ENCODE peak calls at places on chromosome 21, in nine cellular contexts. A, Y, P, H, I, Z, G, Q and S are unnamed samples.

GRCh38 chr21:27269646-27270045 is 302.8 kb upstream of the ADAMTS5 start:
- DNase-seq in A (peak), Y (peak), P (no peak), H (peak), I (peak), Z (no peak), G (no peak), Q (no peak), S (no peak)

GRCh38 chr21:13937236-13937635 is 273.5 kb downstream of the LIPI start:
- DNase-seq in A (no peak), Y (no peak), P (no peak), H (no peak), I (no peak), Z (no peak), G (no peak), Q (no peak), S (no peak)

GRCh38 chr21:19321688-19322087 is 918.1 kb upstream of the TMPRSS15 start:
- DNase-seq in A (no peak), Y (no peak), P (no peak), H (no peak), I (no peak), Z (no peak), G (no peak), Q (no peak), S (no peak)

GRCh38 chr21:41361053-41361785 is 608 bp upstream of the MX2 start:
- DNase-seq in A (no peak), Y (no peak), P (no peak), H (no peak), I (no peak), Z (no peak), G (no peak), Q (no peak), S (no peak)

GRCh38 chr21:28334407-28334806 is 658.3 kb downstream of the LTN1 start:
- DNase-seq in A (peak), Y (no peak), P (no peak), H (no peak), I (peak), Z (no peak), G (no peak), Q (no peak), S (no peak)

GRCh38 chr21:29725025-29725736 is 214.6 kb downstream of the GRIK1 start:
- DNase-seq in A (no peak), Y (no peak), P (no peak), H (no peak), I (no peak), Z (no peak), G (no peak), Q (no peak), S (no peak)

GRCh38 chr21:41411449-41412089 is 14.5 kb upstream of the MX1 start:
- DNase-seq in A (peak), Y (no peak), P (peak), H (no peak), I (peak), Z (peak), G (no peak), Q (no peak), S (no peak)

GRCh38 chr21:42366292-42367010 is at the start of gene TFF1:
- DNase-seq in A (peak), Y (peak), P (no peak), H (no peak), I (no peak), Z (peak), G (no peak), Q (no peak), S (peak)

GRCh38 chr21:29849735-29850176 is 90.0 kb downstream of the GRIK1 start:
- DNase-seq in A (peak), Y (peak), P (no peak), H (peak), I (peak), Z (peak), G (peak), Q (no peak), S (peak)

GRCh38 chr21:9763306-9763705 is 758.1 kb upstream of the TPTE start:
- DNase-seq in A (no peak), Y (no peak), P (no peak), H (no peak), I (no peak), Z (no peak), G (no peak), Q (no peak), S (no peak)

GRCh38 chr21:22575165-22575584 is 1577.0 kb downstream of the NCAM2 start:
- DNase-seq in A (no peak), Y (no peak), P (no peak), H (peak), I (no peak), Z (no peak), G (peak), Q (no peak), S (no peak)

GRCh38 chr21:28627261-28627660 is 365.4 kb downstream of the LTN1 start:
- DNase-seq in A (no peak), Y (no peak), P (no peak), H (no peak), I (peak), Z (no peak), G (no peak), Q (no peak), S (no peak)

GRCh38 chr21:25872271-25872670 is 137.5 kb downstream of the GABPA start:
- DNase-seq in A (no peak), Y (no peak), P (no peak), H (no peak), I (no peak), Z (no peak), G (no peak), Q (no peak), S (no peak)
- TF ChIP-seq CTCF in A (no peak), Y (no peak), P (no peak), H (no peak), I (no peak), Z (no peak), G (no peak), Q (no peak), S (no peak)

GRCh38 chr21:34519013-34519412 is 7.0 kb upstream of the KCNE1 start:
- DNase-seq in A (no peak), Y (no peak), P (no peak), H (no peak), I (no peak), Z (no peak), G (no peak), Q (no peak), S (no peak)
- TF ChIP-seq CTCF in A (no peak), Y (no peak), P (no peak), H (no peak), I (no peak), Z (no peak), G (no peak), Q (no peak), S (no peak)

GRCh38 chr21:36693144-36694040 is 5.5 kb upstream of the SIM2 start:
- DNase-seq in A (no peak), Y (no peak), P (no peak), H (no peak), I (no peak), Z (no peak), G (peak), Q (no peak), S (peak)
- TF ChIP-seq CTCF in A (peak), Y (peak), P (no peak), H (no peak), I (no peak), Z (no peak), G (peak), Q (no peak), S (peak)

DNA sequence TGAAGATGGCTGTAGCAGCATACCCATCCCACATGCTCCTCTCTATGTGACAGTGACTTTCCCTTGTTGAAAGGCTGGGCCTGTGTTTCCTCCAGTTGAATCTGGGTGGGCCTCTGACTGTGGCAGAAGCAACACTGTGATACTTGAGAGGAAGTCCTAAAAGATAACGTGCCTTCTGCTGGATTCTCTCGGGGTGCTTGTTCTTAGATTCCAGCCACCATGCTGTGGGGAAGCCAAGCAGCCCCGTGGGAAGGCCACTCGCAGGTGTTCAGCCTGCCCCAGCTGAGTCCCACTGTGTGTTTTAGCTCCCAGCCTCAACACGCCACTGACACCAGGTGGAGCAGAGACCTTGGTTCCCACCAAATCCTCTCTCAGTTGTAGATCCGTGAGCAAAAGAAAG is 31.5 kb downstream of the TRAPPC10 start:
- DNase-seq in A (no peak), Y (no peak), P (no peak), H (no peak), I (no peak), Z (no peak), G (no peak), Q (no peak), S (no peak)
- TF ChIP-seq CTCF in A (no peak), Y (no peak), P (no peak), H (no peak), I (no peak), Z (no peak), G (no peak), Q (no peak), S (no peak)

GRCh38 chr21:38803075-38803474 is 2.7 kb upstream of the ETS2 start:
- DNase-seq in A (no peak), Y (no peak), P (no peak), H (no peak), I (no peak), Z (no peak), G (no peak), Q (no peak), S (no peak)

GRCh38 chr21:38804030-38804616 is 1.6 kb upstream of the ETS2 start:
- DNase-seq in A (no peak), Y (peak), P (no peak), H (no peak), I (no peak), Z (no peak), G (no peak), Q (no peak), S (no peak)

GRCh38 chr21:38805282-38806152 is at the start of gene ETS2:
- DNase-seq in A (peak), Y (peak), P (peak), H (peak), I (peak), Z (peak), G (peak), Q (peak), S (peak)

GRCh38 chr21:38806153-38806941 is 618 bp downstream of the ETS2 start:
- DNase-seq in A (no peak), Y (no peak), P (peak), H (peak), I (no peak), Z (no peak), G (peak), Q (peak), S (peak)

GRCh38 chr21:38804617-38805281 is 980 bp upstream of the ETS2 start:
- DNase-seq in A (peak), Y (peak), P (peak), H (peak), I (peak), Z (peak), G (peak), Q (peak), S (peak)
- TF ChIP-seq CTCF in A (peak), Y (peak), P (peak), H (peak), I (peak), Z (peak), G (no peak), Q (peak), S (peak)

GRCh38 chr21:39582749-39583148 is 30.0 kb upstream of the B3GALT5 start:
- DNase-seq in A (no peak), Y (no peak), P (no peak), H (no peak), I (no peak), Z (no peak), G (no peak), Q (no peak), S (no peak)

GRCh38 chr21:39579734-39580332 is 32.9 kb upstream of the B3GALT5 start:
- DNase-seq in A (no peak), Y (no peak), P (no peak), H (no peak), I (no peak), Z (no peak), G (no peak), Q (no peak), S (no peak)

GRCh38 chr21:39580744-39581143 is 32.0 kb upstream of the B3GALT5 start:
- DNase-seq in A (no peak), Y (no peak), P (no peak), H (no peak), I (no peak), Z (no peak), G (no peak), Q (no peak), S (no peak)

GRCh38 chr21:39576518-39577128 is 36.1 kb upstream of the B3GALT5 start:
- DNase-seq in A (no peak), Y (no peak), P (no peak), H (no peak), I (no peak), Z (no peak), G (no peak), Q (no peak), S (no peak)

DNA sequence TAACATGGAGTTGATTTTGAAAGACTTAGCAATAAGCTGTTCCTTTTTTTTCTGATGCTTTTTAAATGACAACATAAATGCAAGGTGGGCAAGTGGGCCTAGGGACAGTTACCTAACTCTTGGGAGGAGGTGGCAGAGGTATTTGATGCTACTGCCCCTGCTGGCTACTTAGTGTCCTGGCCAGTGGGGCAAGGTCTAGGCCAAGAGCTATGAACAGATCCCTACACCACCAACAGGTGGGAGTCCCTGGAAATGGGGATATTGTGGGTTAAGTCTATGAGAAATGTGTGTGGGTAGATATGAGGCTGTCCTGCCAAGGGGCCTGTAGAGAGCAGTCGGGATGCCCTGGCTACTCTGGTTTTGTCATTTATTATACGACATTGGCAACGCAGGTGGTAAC is 31.3 kb upstream of the B3GALT5 start:
- DNase-seq in A (no peak), Y (no peak), P (no peak), H (no peak), I (no peak), Z (peak), G (no peak), Q (no peak), S (no peak)
- TF ChIP-seq CTCF in A (no peak), Y (no peak), P (no peak), H (no peak), I (no peak), Z (no peak), G (no peak), Q (no peak), S (no peak)

GRCh38 chr21:46427516-46427915 is 31.2 kb upstream of the DIP2A start:
- DNase-seq in A (no peak), Y (no peak), P (no peak), H (no peak), I (no peak), Z (no peak), G (no peak), Q (no peak), S (no peak)
- TF ChIP-seq CTCF in A (no peak), Y (no peak), P (no peak), H (no peak), I (no peak), Z (no peak), G (no peak), Q (no peak), S (no peak)

DNA sequence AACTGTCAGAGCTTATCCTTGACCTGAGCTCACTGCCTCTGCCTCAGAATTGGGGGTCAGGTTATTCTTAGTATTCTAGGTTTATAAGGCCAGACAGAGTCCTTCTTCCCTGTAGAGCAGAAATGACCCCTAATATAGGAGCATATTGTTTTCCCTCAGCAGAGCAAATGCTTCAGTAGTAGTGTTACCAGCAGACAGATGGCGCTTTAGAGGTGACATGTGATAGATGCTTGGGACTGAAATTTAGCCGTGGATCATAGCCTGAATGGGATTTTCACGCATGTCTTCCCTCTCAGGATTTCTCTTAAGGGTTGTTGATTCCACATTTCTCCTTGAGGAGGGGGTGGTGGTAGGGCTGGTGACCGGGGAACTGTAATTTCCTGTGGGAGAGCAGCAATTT is 24.5 kb downstream of the ADARB1 start:
- DNase-seq in A (no peak), Y (no peak), P (no peak), H (no peak), I (peak), Z (peak), G (no peak), Q (no peak), S (no peak)
- TF ChIP-seq CTCF in A (peak), Y (peak), P (peak), H (peak), I (peak), Z (peak), G (no peak), Q (no peak), S (no peak)

GRCh38 chr21:32916522-32917099 is 109.1 kb upstream of the OLIG2 start:
- DNase-seq in A (no peak), Y (no peak), P (no peak), H (no peak), I (peak), Z (peak), G (no peak), Q (no peak), S (no peak)
- TF ChIP-seq CTCF in A (no peak), Y (no peak), P (no peak), H (no peak), I (peak), Z (no peak), G (peak), Q (no peak), S (peak)